ENCODE peak calls at places on chromosomes 13 and 19, in ten cellular contexts. One of them, this sample, is unnamed.
A peak's percentile ranks its signal among the peaks of the same experiment; 100 is the strongest.

GRCh38 chr13:25267715-25268114 is 19.6 kb downstream of the MTMR6 start:
- DNase-seq in hepatocyte: no peak
- DNase-seq in fibroblast of lung: peak; percentile 23
- DNase-seq in cardiac muscle cell: no peak
- DNase-seq in effector memory CD4-positive, alpha-beta T cell: no peak
- DNase-seq in WERI-Rb-1: no peak
- DNase-seq in small intestine: no peak
- DNase-seq in caudate nucleus: no peak
- DNase-seq in OCI-LY7: peak; percentile 33
- DNase-seq in ascending aorta: no peak
- DNase-seq in this sample: no peak

GRCh38 chr19:17327654-17328516 is 6.8 kb downstream of the ANO8 start:
- DNase-seq in hepatocyte: peak; percentile 89
- DNase-seq in fibroblast of lung: peak; percentile 48
- DNase-seq in cardiac muscle cell: peak; percentile 89
- DNase-seq in effector memory CD4-positive, alpha-beta T cell: peak; percentile 52
- DNase-seq in WERI-Rb-1: no peak
- DNase-seq in small intestine: peak; percentile 87
- DNase-seq in caudate nucleus: no peak
- DNase-seq in OCI-LY7: no peak
- DNase-seq in ascending aorta: no peak
- DNase-seq in this sample: no peak

GRCh38 chr13:70253834-70254233 is 145.6 kb upstream of the KLHL1 start:
- DNase-seq in hepatocyte: no peak
- DNase-seq in fibroblast of lung: peak; percentile 28
- DNase-seq in cardiac muscle cell: peak; percentile 61
- DNase-seq in effector memory CD4-positive, alpha-beta T cell: no peak
- DNase-seq in WERI-Rb-1: no peak
- DNase-seq in small intestine: no peak
- DNase-seq in caudate nucleus: no peak
- DNase-seq in OCI-LY7: no peak
- DNase-seq in ascending aorta: no peak
- DNase-seq in this sample: no peak

GRCh38 chr13:33119022-33119735 is 103.0 kb downstream of the KL start:
- DNase-seq in hepatocyte: no peak
- DNase-seq in fibroblast of lung: no peak
- DNase-seq in cardiac muscle cell: no peak
- DNase-seq in effector memory CD4-positive, alpha-beta T cell: no peak
- DNase-seq in WERI-Rb-1: no peak
- DNase-seq in small intestine: no peak
- DNase-seq in caudate nucleus: no peak
- DNase-seq in OCI-LY7: no peak
- DNase-seq in ascending aorta: no peak
- DNase-seq in this sample: no peak

GRCh38 chr13:30504081-30504480 is 38.3 kb upstream of the HMGB1 start:
- DNase-seq in hepatocyte: no peak
- DNase-seq in fibroblast of lung: peak; percentile 48
- DNase-seq in cardiac muscle cell: no peak
- DNase-seq in effector memory CD4-positive, alpha-beta T cell: no peak
- DNase-seq in WERI-Rb-1: no peak
- DNase-seq in small intestine: peak; percentile 23
- DNase-seq in caudate nucleus: no peak
- DNase-seq in OCI-LY7: no peak
- DNase-seq in ascending aorta: no peak
- DNase-seq in this sample: no peak

GRCh38 chr13:100707818-100708740 is 33.5 kb upstream of the TMTC4 start:
- DNase-seq in hepatocyte: no peak
- DNase-seq in fibroblast of lung: no peak
- DNase-seq in cardiac muscle cell: no peak
- DNase-seq in effector memory CD4-positive, alpha-beta T cell: no peak
- DNase-seq in WERI-Rb-1: no peak
- DNase-seq in small intestine: no peak
- DNase-seq in caudate nucleus: peak; percentile 58
- DNase-seq in OCI-LY7: no peak
- DNase-seq in ascending aorta: no peak
- DNase-seq in this sample: no peak

GRCh38 chr19:7783991-7784421 is 21.0 kb downstream of the CLEC4M start:
- DNase-seq in hepatocyte: peak; percentile 58
- DNase-seq in fibroblast of lung: peak; percentile 53
- DNase-seq in cardiac muscle cell: no peak
- DNase-seq in effector memory CD4-positive, alpha-beta T cell: no peak
- DNase-seq in WERI-Rb-1: no peak
- DNase-seq in small intestine: no peak
- DNase-seq in caudate nucleus: no peak
- DNase-seq in OCI-LY7: no peak
- DNase-seq in ascending aorta: no peak
- DNase-seq in this sample: no peak

GRCh38 chr13:28750187-28751045 is 31.6 kb upstream of the SLC46A3 start:
- DNase-seq in hepatocyte: no peak
- DNase-seq in fibroblast of lung: no peak
- DNase-seq in cardiac muscle cell: no peak
- DNase-seq in effector memory CD4-positive, alpha-beta T cell: no peak
- DNase-seq in WERI-Rb-1: no peak
- DNase-seq in small intestine: no peak
- DNase-seq in caudate nucleus: no peak
- DNase-seq in OCI-LY7: no peak
- DNase-seq in ascending aorta: no peak
- DNase-seq in this sample: no peak

GRCh38 chr19:50050406-50051223 is 24.8 kb downstream of the ZNF473 start:
- DNase-seq in hepatocyte: peak; percentile 22
- DNase-seq in fibroblast of lung: peak; percentile 78
- DNase-seq in cardiac muscle cell: peak; percentile 70
- DNase-seq in effector memory CD4-positive, alpha-beta T cell: peak; percentile 81
- DNase-seq in WERI-Rb-1: peak; percentile 79
- DNase-seq in small intestine: peak; percentile 43
- DNase-seq in caudate nucleus: peak; percentile 98
- DNase-seq in OCI-LY7: peak; percentile 81
- DNase-seq in ascending aorta: peak; percentile 31
- DNase-seq in this sample: peak; percentile 58

GRCh38 chr13:39484506-39485313 is 118.3 kb downstream of the LHFPL6 start:
- DNase-seq in hepatocyte: no peak
- DNase-seq in fibroblast of lung: peak; percentile 6
- DNase-seq in cardiac muscle cell: no peak
- DNase-seq in effector memory CD4-positive, alpha-beta T cell: no peak
- DNase-seq in WERI-Rb-1: no peak
- DNase-seq in small intestine: no peak
- DNase-seq in caudate nucleus: peak; percentile 51
- DNase-seq in OCI-LY7: no peak
- DNase-seq in ascending aorta: no peak
- DNase-seq in this sample: no peak

GRCh38 chr19:58581227-58582141 is 8.3 kb upstream of the MZF1 start:
- DNase-seq in hepatocyte: peak; percentile 91
- DNase-seq in fibroblast of lung: peak; percentile 90
- DNase-seq in cardiac muscle cell: peak; percentile 94
- DNase-seq in effector memory CD4-positive, alpha-beta T cell: peak; percentile 82
- DNase-seq in WERI-Rb-1: peak; percentile 82
- DNase-seq in small intestine: peak; percentile 50
- DNase-seq in caudate nucleus: no peak
- DNase-seq in OCI-LY7: peak; percentile 34
- DNase-seq in ascending aorta: peak; percentile 49
- DNase-seq in this sample: peak; percentile 90

GRCh38 chr13:34412817-34413365 is 529.2 kb upstream of the NBEA start:
- DNase-seq in hepatocyte: no peak
- DNase-seq in fibroblast of lung: no peak
- DNase-seq in cardiac muscle cell: no peak
- DNase-seq in effector memory CD4-positive, alpha-beta T cell: no peak
- DNase-seq in WERI-Rb-1: no peak
- DNase-seq in small intestine: no peak
- DNase-seq in caudate nucleus: peak; percentile 81
- DNase-seq in OCI-LY7: no peak
- DNase-seq in ascending aorta: no peak
- DNase-seq in this sample: no peak

GRCh38 chr19:49337267-49338022 is 2.2 kb downstream of the CD37 start:
- DNase-seq in hepatocyte: no peak
- DNase-seq in fibroblast of lung: no peak
- DNase-seq in cardiac muscle cell: no peak
- DNase-seq in effector memory CD4-positive, alpha-beta T cell: no peak
- DNase-seq in WERI-Rb-1: no peak
- DNase-seq in small intestine: no peak
- DNase-seq in caudate nucleus: no peak
- DNase-seq in OCI-LY7: no peak
- DNase-seq in ascending aorta: no peak
- DNase-seq in this sample: no peak

GRCh38 chr19:14450168-14450874 is 17.2 kb downstream of the PKN1 start:
- DNase-seq in hepatocyte: peak; percentile 37
- DNase-seq in fibroblast of lung: no peak
- DNase-seq in cardiac muscle cell: no peak
- DNase-seq in effector memory CD4-positive, alpha-beta T cell: peak; percentile 55
- DNase-seq in WERI-Rb-1: peak; percentile 86
- DNase-seq in small intestine: peak; percentile 3
- DNase-seq in caudate nucleus: no peak
- DNase-seq in OCI-LY7: peak; percentile 91
- DNase-seq in ascending aorta: no peak
- DNase-seq in this sample: peak; percentile 69

GRCh38 chr13:43389573-43389972 is 366.2 kb downstream of the DNAJC15 start:
- DNase-seq in hepatocyte: no peak
- DNase-seq in fibroblast of lung: peak; percentile 79
- DNase-seq in cardiac muscle cell: no peak
- DNase-seq in effector memory CD4-positive, alpha-beta T cell: no peak
- DNase-seq in WERI-Rb-1: no peak
- DNase-seq in small intestine: no peak
- DNase-seq in caudate nucleus: no peak
- DNase-seq in OCI-LY7: no peak
- DNase-seq in ascending aorta: no peak
- DNase-seq in this sample: no peak

GRCh38 chr19:45781282-45782161 is 768 bp downstream of the DMPK start:
- DNase-seq in hepatocyte: no peak
- DNase-seq in fibroblast of lung: no peak
- DNase-seq in cardiac muscle cell: no peak
- DNase-seq in effector memory CD4-positive, alpha-beta T cell: no peak
- DNase-seq in WERI-Rb-1: peak; percentile 6
- DNase-seq in small intestine: peak; percentile 41
- DNase-seq in caudate nucleus: no peak
- DNase-seq in OCI-LY7: no peak
- DNase-seq in ascending aorta: no peak
- DNase-seq in this sample: no peak

GRCh38 chr13:36212789-36213188 is 1.6 kb downstream of the SOHLH2 start:
- DNase-seq in hepatocyte: no peak
- DNase-seq in fibroblast of lung: no peak
- DNase-seq in cardiac muscle cell: no peak
- DNase-seq in effector memory CD4-positive, alpha-beta T cell: no peak
- DNase-seq in WERI-Rb-1: peak; percentile 35
- DNase-seq in small intestine: no peak
- DNase-seq in caudate nucleus: no peak
- DNase-seq in OCI-LY7: no peak
- DNase-seq in ascending aorta: no peak
- DNase-seq in this sample: no peak

DNA sequence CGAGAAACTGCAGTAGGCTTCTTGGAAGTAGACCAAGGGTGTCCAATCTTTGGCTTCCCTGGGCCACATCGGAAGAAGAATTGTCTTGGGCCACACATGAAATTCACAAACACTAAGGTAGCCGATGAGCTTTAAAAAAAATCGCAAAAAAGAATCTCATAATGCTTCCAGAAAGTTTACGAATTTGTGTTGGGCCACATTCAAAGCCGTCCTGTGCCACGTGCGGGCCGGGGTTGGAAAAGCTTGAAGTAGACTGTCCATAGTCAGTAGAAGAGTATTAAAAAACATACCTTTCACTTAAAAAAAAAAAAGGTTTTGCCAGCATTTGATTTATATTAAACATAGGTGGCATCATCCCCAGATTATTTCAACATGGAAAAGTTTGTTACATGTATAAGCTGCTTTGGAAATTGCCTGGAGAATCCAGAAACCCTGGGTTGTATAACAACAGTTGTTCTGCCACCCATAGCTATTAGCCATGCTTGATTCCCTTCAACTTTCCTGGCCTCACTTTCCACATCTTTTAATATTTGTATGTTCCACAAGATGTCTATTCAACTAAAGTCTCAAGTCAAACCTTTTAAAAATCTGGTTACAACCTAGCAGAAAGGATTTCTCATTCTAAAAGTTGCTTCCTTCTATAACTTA is 1.0 kb downstream of the IFT88 start:
- DNase-seq in hepatocyte: no peak
- DNase-seq in fibroblast of lung: no peak
- DNase-seq in cardiac muscle cell: no peak
- DNase-seq in effector memory CD4-positive, alpha-beta T cell: no peak
- DNase-seq in WERI-Rb-1: no peak
- DNase-seq in small intestine: no peak
- DNase-seq in caudate nucleus: no peak
- DNase-seq in OCI-LY7: no peak
- DNase-seq in ascending aorta: no peak
- DNase-seq in this sample: no peak
- H3K27ac ChIP-seq in hepatocyte: peak overlapping the region; percentile 97
- H3K27ac ChIP-seq in fibroblast of lung: peak overlapping the region; percentile 97
- H3K27ac ChIP-seq in cardiac muscle cell: peak overlapping the region; percentile 95
- H3K27ac ChIP-seq in effector memory CD4-positive, alpha-beta T cell: no peak overlapping the region
- H3K27ac ChIP-seq in WERI-Rb-1: peak overlapping the region; percentile 92
- H3K27ac ChIP-seq in small intestine: peak overlapping the region; percentile 92
- H3K27ac ChIP-seq in caudate nucleus: peak overlapping the region; percentile 96
- H3K27ac ChIP-seq in OCI-LY7: peak overlapping the region; percentile 53
- H3K27ac ChIP-seq in ascending aorta: peak overlapping the region; percentile 94
- H3K27ac ChIP-seq in this sample: peak overlapping the region; percentile 73

DNA sequence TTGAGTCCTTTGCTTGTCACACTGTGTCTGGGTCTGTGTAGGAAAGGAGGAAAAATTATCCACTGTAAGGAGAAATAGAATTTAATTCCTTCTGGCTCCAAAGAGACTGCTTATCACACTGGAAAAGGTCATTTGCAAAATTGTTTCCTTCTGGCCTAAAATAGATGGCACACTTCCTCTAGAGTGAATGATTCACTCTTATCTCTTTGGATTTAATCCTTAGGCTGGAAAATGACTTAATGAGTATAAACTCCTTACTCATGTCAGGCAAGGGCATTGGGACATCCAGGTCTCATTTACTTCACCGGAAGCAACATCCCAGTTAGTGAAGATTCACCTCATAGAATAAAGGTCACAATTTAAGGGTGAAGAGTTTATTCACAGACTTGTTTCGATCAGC is 293.6 kb downstream of the OXGR1 start:
- DNase-seq in hepatocyte: peak; percentile 6
- DNase-seq in fibroblast of lung: no peak
- DNase-seq in cardiac muscle cell: no peak
- DNase-seq in effector memory CD4-positive, alpha-beta T cell: no peak
- DNase-seq in WERI-Rb-1: no peak
- DNase-seq in small intestine: no peak
- DNase-seq in caudate nucleus: no peak
- DNase-seq in OCI-LY7: no peak
- DNase-seq in ascending aorta: no peak
- DNase-seq in this sample: no peak
- H3K27ac ChIP-seq in hepatocyte: no peak overlapping the region
- H3K27ac ChIP-seq in fibroblast of lung: no peak overlapping the region
- H3K27ac ChIP-seq in cardiac muscle cell: no peak overlapping the region
- H3K27ac ChIP-seq in effector memory CD4-positive, alpha-beta T cell: no peak overlapping the region
- H3K27ac ChIP-seq in WERI-Rb-1: no peak overlapping the region
- H3K27ac ChIP-seq in small intestine: no peak overlapping the region
- H3K27ac ChIP-seq in caudate nucleus: no peak overlapping the region
- H3K27ac ChIP-seq in OCI-LY7: no peak overlapping the region
- H3K27ac ChIP-seq in ascending aorta: no peak overlapping the region
- H3K27ac ChIP-seq in this sample: no peak overlapping the region

GRCh38 chr19:39413269-39413902 is 917 bp downstream of the PLEKHG2 start:
- DNase-seq in hepatocyte: peak; percentile 85
- DNase-seq in fibroblast of lung: peak; percentile 66
- DNase-seq in cardiac muscle cell: peak; percentile 83
- DNase-seq in effector memory CD4-positive, alpha-beta T cell: peak; percentile 32
- DNase-seq in WERI-Rb-1: peak; percentile 80
- DNase-seq in small intestine: no peak
- DNase-seq in caudate nucleus: no peak
- DNase-seq in OCI-LY7: peak; percentile 52
- DNase-seq in ascending aorta: no peak
- DNase-seq in this sample: no peak
- H3K27ac ChIP-seq in hepatocyte: peak overlapping the region; percentile 99
- H3K27ac ChIP-seq in fibroblast of lung: peak overlapping the region; percentile 91
- H3K27ac ChIP-seq in cardiac muscle cell: peak overlapping the region; percentile 95
- H3K27ac ChIP-seq in effector memory CD4-positive, alpha-beta T cell: peak overlapping the region; percentile 100
- H3K27ac ChIP-seq in WERI-Rb-1: peak overlapping the region; percentile 91
- H3K27ac ChIP-seq in small intestine: peak overlapping the region; percentile 24
- H3K27ac ChIP-seq in caudate nucleus: peak overlapping the region; percentile 67
- H3K27ac ChIP-seq in OCI-LY7: peak overlapping the region; percentile 70
- H3K27ac ChIP-seq in ascending aorta: peak overlapping the region; percentile 100
- H3K27ac ChIP-seq in this sample: peak overlapping the region; percentile 90

GRCh38 chr13:98649861-98650260 is 73.0 kb upstream of the STK24 start:
- DNase-seq in hepatocyte: no peak
- DNase-seq in fibroblast of lung: no peak
- DNase-seq in cardiac muscle cell: no peak
- DNase-seq in effector memory CD4-positive, alpha-beta T cell: no peak
- DNase-seq in WERI-Rb-1: no peak
- DNase-seq in small intestine: no peak
- DNase-seq in caudate nucleus: no peak
- DNase-seq in OCI-LY7: no peak
- DNase-seq in ascending aorta: no peak
- DNase-seq in this sample: no peak
- H3K27ac ChIP-seq in hepatocyte: peak overlapping the region; percentile 86
- H3K27ac ChIP-seq in fibroblast of lung: no peak overlapping the region
- H3K27ac ChIP-seq in cardiac muscle cell: no peak overlapping the region
- H3K27ac ChIP-seq in effector memory CD4-positive, alpha-beta T cell: no peak overlapping the region
- H3K27ac ChIP-seq in WERI-Rb-1: no peak overlapping the region
- H3K27ac ChIP-seq in small intestine: peak overlapping the region; percentile 86
- H3K27ac ChIP-seq in caudate nucleus: no peak overlapping the region
- H3K27ac ChIP-seq in OCI-LY7: no peak overlapping the region
- H3K27ac ChIP-seq in ascending aorta: no peak overlapping the region
- H3K27ac ChIP-seq in this sample: no peak overlapping the region